ENCODE peak calls at places on chromosomes 2 and 18, in four cellular contexts. B, E, G and M are unnamed samples.

GRCh38 chr2:84449055-84449454 is 10.0 kb downstream of the SUCLG1 start:
- DNase-seq in G (no peak), E (no peak), B (no peak), M (no peak)

GRCh38 chr2:118689456-118689855 is 158.0 kb downstream of the EN1 start:
- DNase-seq in G (peak; percentile 5), E (no peak), B (peak; percentile 57), M (no peak)

GRCh38 chr18:76445741-76446232 is 49.3 kb downstream of the ZNF516 start:
- DNase-seq in B (no peak), E (no peak), G (no peak), M (peak; percentile 72)

GRCh38 chr2:239978381-239978780 is 46.8 kb downstream of the NDUFA10 start:
- DNase-seq in E (no peak), B (no peak), G (no peak), M (no peak)

GRCh38 chr18:5091741-5092140 is 105.3 kb downstream of the AKAIN1 start:
- DNase-seq in B (no peak), E (no peak), G (no peak), M (no peak)

GRCh38 chr2:174771136-174771535 is 6.9 kb upstream of the CHRNA1 start:
- DNase-seq in E (no peak), G (no peak), B (no peak), M (no peak)

GRCh38 chr2:32838949-32839348 is 107.8 kb upstream of the LTBP1 start:
- DNase-seq in B (no peak), E (no peak), G (no peak), M (no peak)

GRCh38 chr18:35588995-35589394 is 7.5 kb downstream of the GALNT1 start:
- DNase-seq in B (peak; percentile 30), E (no peak), G (no peak), M (no peak)

GRCh38 chr2:437772-438393 is 150.0 kb upstream of the ALKAL2 start:
- DNase-seq in G (no peak), E (no peak), B (peak; percentile 17), M (peak; percentile 92)

GRCh38 chr2:15583831-15584230 is 7.8 kb upstream of the DDX1 start:
- DNase-seq in G (no peak), B (no peak), E (no peak), M (no peak)

GRCh38 chr18:35478520-35479435 is 19.0 kb downstream of the INO80C start:
- DNase-seq in B (peak; percentile 46), E (peak; percentile 95), G (peak; percentile 26), M (no peak)

GRCh38 chr18:45014047-45014501 is 333.4 kb downstream of the SETBP1 start:
- DNase-seq in B (no peak), G (no peak), E (no peak), M (no peak)

GRCh38 chr2:106886916-106887758 is 1.2 kb upstream of the ST6GAL2 start:
- DNase-seq in G (no peak), B (no peak), E (no peak), M (no peak)

GRCh38 chr2:36526216-36526615 is 71.8 kb downstream of the FEZ2 start:
- DNase-seq in B (no peak), E (no peak), G (no peak), M (no peak)

GRCh38 chr2:150695441-150696135 is 208.1 kb upstream of the RND3 start:
- DNase-seq in E (no peak), B (no peak), G (no peak), M (no peak)

GRCh38 chr2:96924775-96925747 is 55.2 kb upstream of the SEMA4C start:
- DNase-seq in E (no peak), G (no peak), B (no peak), M (no peak)

GRCh38 chr2:74658516-74658915 is 4.5 kb downstream of the SEMA4F start:
- DNase-seq in G (no peak), B (no peak), E (no peak), M (no peak)

GRCh38 chr2:134999536-134999935 is 47.7 kb downstream of the MAP3K19 start:
- DNase-seq in E (no peak), B (no peak), G (no peak), M (no peak)

GRCh38 chr2:65728477-65729180 is 296.2 kb upstream of the SPRED2 start:
- DNase-seq in E (peak; percentile 48), B (no peak), G (no peak), M (no peak)

GRCh38 chr2:197261808-197262226 is 48.8 kb downstream of the ANKRD44 start:
- DNase-seq in B (no peak), G (no peak), E (no peak), M (no peak)

GRCh38 chr18:32918692-32919250 is 145.9 kb upstream of the KLHL14 start:
- DNase-seq in E (no peak), G (no peak), B (no peak), M (no peak)

GRCh38 chr2:98560256-98560771 is 48.0 kb downstream of the COA5 start:
- DNase-seq in G (no peak), B (peak; percentile 93), E (no peak), M (no peak)

GRCh38 chr18:79904357-79905147 is 46.9 kb downstream of the SLC66A2 start:
- DNase-seq in E (no peak), B (no peak), G (no peak), M (no peak)

GRCh38 chr2:85579266-85579935 is 2.0 kb downstream of the VAMP8 start:
- DNase-seq in E (no peak), B (peak; percentile 48), G (no peak), M (no peak)

GRCh38 chr2:28398101-28398834 is 5.6 kb downstream of the FOSL2 start:
- DNase-seq in B (no peak), G (no peak), E (no peak), M (no peak)

GRCh38 chr2:121293450-121294325 is 8.7 kb upstream of the TFCP2L1 start:
- DNase-seq in E (no peak), G (no peak), B (no peak), M (no peak)

GRCh38 chr2:74267068-74267467 is 68.7 kb downstream of the MTHFD2 start:
- DNase-seq in G (no peak), B (peak; percentile 72), E (peak; percentile 53), M (no peak)

GRCh38 chr2:95345415-95346235 is 48.5 kb downstream of the KCNIP3 start:
- DNase-seq in B (peak; percentile 89), E (peak; percentile 60), G (peak; percentile 43), M (peak; percentile 92)

GRCh38 chr18:64091526-64091925 is 57.4 kb downstream of the LINC00305 start:
- DNase-seq in B (no peak), E (no peak), G (no peak), M (no peak)

GRCh38 chr2:188326669-188327301 is 35.1 kb downstream of the GULP1 start:
- DNase-seq in B (peak; percentile 56), G (no peak), E (no peak), M (no peak)
- TF ChIP-seq POLR2AphosphoS5 in B (no peak), G (no peak), E (no peak), M (no peak)

DNA sequence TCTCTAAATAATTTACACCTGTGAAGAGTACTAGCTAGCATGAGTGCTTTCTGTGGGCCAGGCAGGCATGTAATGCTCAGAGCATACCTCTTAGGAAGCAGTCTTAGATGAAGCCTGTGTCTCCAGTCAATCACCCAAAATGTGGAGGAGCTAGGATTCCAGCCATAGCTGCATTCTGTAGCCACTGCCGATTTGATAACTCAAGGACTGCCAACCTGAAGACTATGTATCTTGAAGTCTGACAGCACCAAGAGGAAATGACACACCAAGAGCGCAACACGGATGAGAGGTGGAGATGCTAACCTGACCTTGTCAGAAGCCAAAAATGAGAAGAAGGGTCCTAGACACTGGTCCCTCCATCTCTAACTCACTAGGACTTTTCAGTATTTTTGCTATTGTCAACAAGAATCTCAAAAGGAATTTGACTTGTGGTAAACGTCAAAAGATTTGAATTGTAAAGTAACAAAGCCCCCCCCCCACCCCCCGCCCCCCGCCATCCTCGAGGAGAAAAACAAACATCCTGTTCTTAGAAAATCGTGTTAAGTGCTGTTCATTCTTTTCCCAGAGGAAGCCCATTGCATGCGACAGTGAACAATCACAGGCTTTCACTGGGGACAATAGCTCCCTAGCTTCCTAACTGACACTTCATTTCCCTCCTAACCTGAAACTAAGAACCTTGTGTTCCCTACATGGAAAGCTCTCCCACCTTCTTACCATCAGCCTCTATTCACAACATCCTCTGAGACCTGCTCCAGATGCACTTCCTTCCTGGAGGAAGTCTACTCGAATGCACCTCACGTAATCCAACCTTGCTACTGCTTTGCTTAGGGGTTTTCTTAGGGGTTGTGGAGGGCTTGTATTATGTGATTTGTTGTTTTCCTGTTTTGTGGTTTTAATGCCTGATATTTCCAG is 14.7 kb downstream of the CDC42EP3 start:
- DNase-seq in B (no peak), G (no peak), E (no peak), M (no peak)
- TF ChIP-seq POLR2AphosphoS5 in B (no peak), G (no peak), E (no peak), M (no peak)

DNA sequence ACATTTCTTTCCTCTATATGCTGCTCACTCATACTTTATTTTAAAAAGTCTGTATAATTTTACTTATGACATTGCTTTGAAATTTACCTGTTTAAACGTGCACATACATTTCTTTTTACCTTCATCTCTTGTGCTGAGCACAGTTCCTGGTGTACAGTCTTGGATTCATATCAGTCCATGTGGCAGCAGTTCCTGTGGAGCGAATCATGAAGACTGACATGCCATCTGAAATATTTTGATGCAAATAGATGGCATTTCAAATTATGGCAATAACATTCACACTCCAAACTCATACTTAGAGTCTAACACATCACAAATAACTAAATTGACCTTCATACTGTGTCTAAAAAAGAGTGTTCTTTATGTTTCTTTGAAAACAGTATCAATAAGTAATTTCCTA is 90.3 kb upstream of the CDH2 start:
- DNase-seq in E (no peak), G (no peak), B (no peak), M (no peak)
- TF ChIP-seq POLR2AphosphoS5 in E (no peak), G (no peak), B (no peak), M (no peak)

DNA sequence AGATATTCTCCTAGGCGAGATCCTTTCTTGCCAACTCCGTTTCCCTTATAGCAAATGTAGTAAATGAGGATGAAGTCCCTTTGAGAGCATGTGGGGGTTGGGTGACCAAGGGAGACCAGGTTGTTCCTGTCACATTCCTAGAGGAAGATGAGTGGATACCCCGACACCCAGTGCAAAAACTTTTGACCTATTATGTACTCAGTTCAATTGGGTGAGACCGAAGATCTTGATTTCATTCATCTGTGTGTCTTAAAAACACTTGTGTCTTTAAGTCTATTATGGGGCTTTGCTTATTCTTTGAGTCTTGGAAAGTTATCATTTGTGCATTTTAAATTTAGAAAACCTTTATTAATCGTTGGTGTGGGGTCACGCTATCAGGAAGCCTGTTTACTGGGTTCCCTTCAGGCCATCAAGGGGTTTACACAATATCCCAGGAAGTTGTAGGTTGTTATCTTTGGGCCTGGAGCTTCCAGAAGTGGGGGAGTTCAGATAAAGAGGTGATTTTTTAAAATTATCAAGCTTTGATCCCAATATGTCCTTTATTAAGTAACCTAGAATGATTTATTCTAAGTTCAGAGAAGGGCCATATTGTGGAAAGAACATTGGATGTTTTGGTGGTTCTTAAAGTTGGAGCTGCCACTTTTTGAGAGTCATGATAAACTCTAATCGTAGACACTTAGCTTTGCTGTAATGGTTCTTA is 2.8 kb downstream of the RHOB start:
- DNase-seq in G (no peak), B (no peak), E (no peak), M (no peak)
- TF ChIP-seq POLR2AphosphoS5 in G (no peak), B (no peak), E (peak; percentile 43), M (no peak)

GRCh38 chr18:12779456-12779855 is 76.6 kb downstream of the PSMG2 start:
- DNase-seq in G (no peak), E (no peak), B (no peak), M (peak; percentile 47)
- TF ChIP-seq POLR2AphosphoS5 in G (no peak), E (no peak), B (no peak), M (no peak)

GRCh38 chr2:48568551-48568950 is 38.6 kb downstream of the STON1 start:
- DNase-seq in E (no peak), G (no peak), B (no peak), M (no peak)
- TF ChIP-seq POLR2AphosphoS5 in E (no peak), G (no peak), B (no peak), M (peak; percentile 16)

GRCh38 chr2:102082591-102083586 is 59.7 kb upstream of the IL1R1 start:
- DNase-seq in G (peak; percentile 45), B (peak; percentile 29), E (peak; percentile 56), M (no peak)
- TF ChIP-seq POLR2AphosphoS5 in G (peak; percentile 69), B (no peak), E (no peak), M (no peak)